ENCODE peak calls at places on chromosomes 13 and 19, in ten cellular contexts. L is fibroblast of pulmonary artery, O is adrenal gland, Q is tibial artery, Z is PC-9, J is lower leg skin, V is fibroblast of lung, Y is neural progenitor cell, C is heart left ventricle, H is mucosa of descending colon. A is an unnamed sample.

GRCh38 chr13:33917135-33917534 is 99.2 kb downstream of the RFC3 start:
- DNase-seq in L (no peak), O (no peak), Q (no peak), Z (no peak), J (no peak), V (no peak), Y (no peak), C (no peak), H (no peak), A (no peak)

GRCh38 chr19:7442423-7442822 is 46.4 kb downstream of the PEX11G start:
- DNase-seq in L (peak; percentile 33), O (no peak), Q (peak; percentile 31), Z (no peak), J (no peak), V (no peak), Y (no peak), C (no peak), H (no peak), A (peak; percentile 47)

GRCh38 chr13:43298799-43299198 is 275.4 kb downstream of the DNAJC15 start:
- DNase-seq in L (no peak), O (no peak), Q (no peak), Z (no peak), J (no peak), V (no peak), Y (no peak), C (no peak), H (no peak), A (peak; percentile 21)

GRCh38 chr19:32222594-32222993 is 122.8 kb upstream of the ZNF507 start:
- DNase-seq in L (no peak), O (no peak), Q (no peak), Z (no peak), J (peak; percentile 68), V (no peak), Y (no peak), C (no peak), H (no peak), A (no peak)

GRCh38 chr19:18650468-18651001 is 13.7 kb downstream of the KLHL26 start:
- DNase-seq in L (peak; percentile 69), O (peak; percentile 33), Q (peak; percentile 96), Z (no peak), J (peak; percentile 97), V (peak; percentile 92), Y (peak; percentile 37), C (peak; percentile 92), H (peak; percentile 72), A (peak; percentile 70)

GRCh38 chr13:40770609-40770933 is 419 bp downstream of the MRPS31 start:
- DNase-seq in L (no peak), O (no peak), Q (no peak), Z (no peak), J (no peak), V (no peak), Y (no peak), C (no peak), H (no peak), A (no peak)

GRCh38 chr19:47231215-47232054 is 436 bp upstream of the BBC3 start:
- DNase-seq in L (peak; percentile 85), O (peak; percentile 94), Q (peak; percentile 87), Z (peak; percentile 64), J (peak; percentile 97), V (peak; percentile 87), Y (peak; percentile 90), C (peak; percentile 90), H (peak; percentile 96), A (peak; percentile 90)

GRCh38 chr13:113924184-113924583 is 49.7 kb downstream of the C13orf46 start:
- DNase-seq in L (no peak), O (peak; percentile 1), Q (no peak), Z (no peak), J (peak; percentile 75), V (no peak), Y (no peak), C (no peak), H (no peak), A (no peak)

GRCh38 chr19:14536926-14537692 is 7.7 kb downstream of the TECR start:
- DNase-seq in L (peak; percentile 89), O (peak; percentile 78), Q (peak; percentile 51), Z (peak; percentile 91), J (peak; percentile 90), V (peak; percentile 55), Y (peak; percentile 95), C (peak; percentile 85), H (peak; percentile 90), A (peak; percentile 90)

GRCh38 chr19:18473003-18473705 is 35.2 kb upstream of the ISYNA1 start:
- DNase-seq in L (no peak), O (no peak), Q (no peak), Z (no peak), J (no peak), V (no peak), Y (no peak), C (no peak), H (no peak), A (no peak)

GRCh38 chr19:623974-624373 is 9.4 kb downstream of the POLRMT start:
- DNase-seq in L (peak; percentile 68), O (no peak), Q (no peak), Z (no peak), J (no peak), V (peak; percentile 78), Y (peak; percentile 29), C (no peak), H (no peak), A (peak; percentile 88)

GRCh38 chr19:46992699-46993535 is 26.7 kb upstream of the NPAS1 start:
- DNase-seq in L (no peak), O (peak; percentile 76), Q (no peak), Z (no peak), J (no peak), V (no peak), Y (no peak), C (peak; percentile 79), H (peak; percentile 44), A (no peak)

GRCh38 chr19:21022996-21023395 is 2.5 kb downstream of the ZNF430 start:
- DNase-seq in L (peak; percentile 27), O (no peak), Q (no peak), Z (peak; percentile 54), J (no peak), V (peak; percentile 34), Y (no peak), C (no peak), H (no peak), A (peak; percentile 49)

GRCh38 chr19:40223135-40223822 is 3.2 kb downstream of the CCNP start:
- DNase-seq in L (no peak), O (no peak), Q (no peak), Z (no peak), J (no peak), V (no peak), Y (peak; percentile 33), C (no peak), H (no peak), A (no peak)

GRCh38 chr13:41548870-41549269 is 91.5 kb downstream of the RGCC start:
- DNase-seq in L (no peak), O (no peak), Q (no peak), Z (no peak), J (no peak), V (no peak), Y (no peak), C (no peak), H (no peak), A (no peak)

GRCh38 chr19:18612051-18612771 is 459 bp upstream of the TMEM59L start:
- DNase-seq in L (no peak), O (no peak), Q (no peak), Z (no peak), J (no peak), V (no peak), Y (peak; percentile 36), C (no peak), H (no peak), A (no peak)

GRCh38 chr13:46288570-46289259 is 77.0 kb downstream of the LRRC63 start:
- DNase-seq in L (peak; percentile 65), O (no peak), Q (no peak), Z (no peak), J (no peak), V (peak; percentile 64), Y (peak; percentile 68), C (no peak), H (no peak), A (peak; percentile 59)

GRCh38 chr13:87698268-87698667 is 27.1 kb downstream of the SLITRK5 start:
- DNase-seq in L (no peak), O (no peak), Q (no peak), Z (no peak), J (no peak), V (no peak), Y (no peak), C (no peak), H (no peak), A (no peak)
- H3K4me3 ChIP-seq in L (no peak overlapping the region), O (no peak overlapping the region), Q (no peak overlapping the region), Z (no peak overlapping the region), J (no peak overlapping the region), V (no peak overlapping the region), Y (no peak overlapping the region), C (no peak overlapping the region), H (no peak overlapping the region), A (no peak overlapping the region)

GRCh38 chr13:59710995-59711701 is 452.6 kb downstream of the DIAPH3 start:
- DNase-seq in L (peak; percentile 11), O (no peak), Q (no peak), Z (no peak), J (no peak), V (no peak), Y (no peak), C (no peak), H (no peak), A (no peak)

GRCh38 chr13:59710416-59710815 is 453.3 kb downstream of the DIAPH3 start:
- DNase-seq in L (no peak), O (no peak), Q (no peak), Z (no peak), J (no peak), V (no peak), Y (no peak), C (no peak), H (no peak), A (no peak)

DNA sequence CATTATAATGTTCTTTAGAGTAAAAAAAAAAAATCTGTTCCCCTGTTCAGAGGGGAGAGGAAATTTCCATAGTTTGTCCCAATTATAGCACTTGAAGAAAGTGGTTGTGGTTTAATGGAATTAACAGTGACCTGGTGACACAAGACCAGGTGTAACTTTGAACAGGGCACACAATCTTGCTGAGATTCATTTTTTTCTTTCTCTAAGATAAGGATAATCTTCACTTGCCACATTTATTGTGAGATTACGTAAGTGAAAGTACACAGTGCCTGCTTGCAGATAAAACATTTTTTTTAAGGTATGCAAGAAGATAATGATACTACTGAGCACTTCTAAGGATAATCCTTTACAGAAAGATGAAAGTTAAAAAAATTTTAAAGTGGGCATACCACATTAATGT is 448.1 kb downstream of the DIAPH3 start:
- DNase-seq in L (peak; percentile 3), O (no peak), Q (no peak), Z (no peak), J (no peak), V (no peak), Y (no peak), C (no peak), H (no peak), A (no peak)
- TF ChIP-seq CTCF in L (no peak), O (no peak), Q (no peak), Z (no peak), J (no peak), V (no peak), Y (no peak), C (no peak), H (no peak), A (no peak)

GRCh38 chr19:38769635-38770211 is 3.6 kb downstream of the LGALS7 start:
- DNase-seq in L (peak; percentile 77), O (peak; percentile 68), Q (peak; percentile 86), Z (no peak), J (peak; percentile 99), V (peak; percentile 71), Y (peak; percentile 70), C (peak; percentile 93), H (peak; percentile 96), A (peak; percentile 87)
- H3K4me3 ChIP-seq in L (no peak overlapping the region), O (no peak overlapping the region), Q (peak overlapping the region; percentile 34), Z (no peak overlapping the region), J (no peak overlapping the region), V (no peak overlapping the region), Y (no peak overlapping the region), C (peak overlapping the region; percentile 34), H (no peak overlapping the region), A (peak overlapping the region; percentile 15)

GRCh38 chr19:12365372-12366162 is at the start of gene ZNF442:
- DNase-seq in L (peak; percentile 97), O (peak; percentile 97), Q (peak; percentile 98), Z (peak; percentile 78), J (peak; percentile 99), V (peak; percentile 94), Y (peak; percentile 100), C (peak; percentile 98), H (peak; percentile 93), A (peak; percentile 97)
- TF ChIP-seq CTCF in L (peak; percentile 81), O (peak; percentile 78), Q (peak; percentile 63), Z (no peak), J (no peak), V (peak; percentile 88), Y (peak; percentile 60), C (peak; percentile 67), H (peak; percentile 50), A (peak; percentile 87)